ENCODE peak calls at places on chromosomes 6 and 20, in seven cellular contexts. S is psoas muscle, E is lower lobe of right lung, L is NCI-H1436 treated with DMSO at 0.1 percent for 48 hours, O is NCI-H510A, K is hippocampal formation, G is transverse colon. T is an unnamed sample.

GRCh38 chr6:17012421-17013225 is 89.2 kb upstream of the STMND1 start:
- DNase-seq in S (no peak), E (no peak), L (no peak), O (no peak), K (peak), G (peak), T (no peak)

GRCh38 chr6:134049176-134049575 is 3.2 kb downstream of the SLC2A12 start:
- DNase-seq in S (no peak), E (no peak), L (no peak), O (no peak), K (no peak), G (no peak), T (no peak)

GRCh38 chr6:155782739-155783459 is 327.3 kb upstream of the NOX3 start:
- DNase-seq in S (no peak), E (no peak), L (no peak), O (no peak), K (no peak), G (no peak), T (peak)

GRCh38 chr20:43558412-43559146 is at the start of gene SGK2:
- DNase-seq in S (no peak), E (no peak), L (no peak), O (no peak), K (no peak), G (peak), T (no peak)

GRCh38 chr6:90953405-90954161 is 366.7 kb upstream of the MAP3K7 start:
- DNase-seq in S (no peak), E (no peak), L (no peak), O (no peak), K (no peak), G (no peak), T (no peak)

GRCh38 chr6:84801250-84801649 is 36.9 kb upstream of the TBX18 start:
- DNase-seq in S (no peak), E (no peak), L (no peak), O (no peak), K (no peak), G (no peak), T (no peak)

GRCh38 chr20:57268399-57269076 is 2.1 kb upstream of the BMP7 start:
- DNase-seq in S (no peak), E (no peak), L (no peak), O (no peak), K (no peak), G (no peak), T (no peak)

GRCh38 chr20:33147299-33147698 is 20.7 kb upstream of the BPIFA2 start:
- DNase-seq in S (no peak), E (no peak), L (no peak), O (no peak), K (no peak), G (no peak), T (no peak)

GRCh38 chr6:37643851-37644672 is 53.6 kb downstream of the MDGA1 start:
- DNase-seq in S (no peak), E (no peak), L (no peak), O (no peak), K (no peak), G (no peak), T (no peak)

GRCh38 chr20:38222231-38222922 is 38.2 kb downstream of the KIAA1755 start:
- DNase-seq in S (peak), E (peak), L (no peak), O (no peak), K (peak), G (peak), T (no peak)

GRCh38 chr6:157232161-157232895 is 91.0 kb downstream of the TMEM242 start:
- DNase-seq in S (no peak), E (no peak), L (no peak), O (no peak), K (no peak), G (no peak), T (no peak)

GRCh38 chr20:64149809-64150560 is 14.3 kb upstream of the MYT1 start:
- DNase-seq in S (no peak), E (peak), L (no peak), O (no peak), K (no peak), G (no peak), T (no peak)

GRCh38 chr20:59966428-59966827 is 8.2 kb downstream of the CDH26 start:
- DNase-seq in S (no peak), E (no peak), L (no peak), O (no peak), K (peak), G (no peak), T (no peak)

GRCh38 chr6:42349753-42350573 is 101.8 kb downstream of the TRERF1 start:
- DNase-seq in S (no peak), E (no peak), L (no peak), O (no peak), K (no peak), G (no peak), T (peak)

GRCh38 chr20:6142348-6142993 is 19.6 kb upstream of the FERMT1 start:
- DNase-seq in S (no peak), E (no peak), L (no peak), O (peak), K (peak), G (peak), T (peak)

GRCh38 chr20:59032713-59033059 is 551 bp upstream of the ATP5F1E start:
- DNase-seq in S (no peak), E (no peak), L (no peak), O (no peak), K (no peak), G (no peak), T (no peak)

GRCh38 chr20:56793916-56794315 is 164.8 kb downstream of the TFAP2C start:
- DNase-seq in S (no peak), E (no peak), L (no peak), O (no peak), K (no peak), G (no peak), T (no peak)

GRCh38 chr20:10653593-10654288 is 20.1 kb downstream of the JAG1 start:
- DNase-seq in S (no peak), E (no peak), L (no peak), O (no peak), K (no peak), G (peak), T (peak)

GRCh38 chr6:149228276-149228962 is 89.1 kb upstream of the TAB2 start:
- DNase-seq in S (no peak), E (no peak), L (no peak), O (no peak), K (no peak), G (no peak), T (no peak)